ENCODE peak calls at places on chromosomes 5 and 9, in six cellular contexts. U, P, E, I, C and T are unnamed samples.

GRCh38 chr5:151615431-151615830 is 24.3 kb upstream of the FAT2 start:
- DNase-seq in P (no peak), E (no peak), C (no peak), U (no peak), I (no peak), T (no peak)

GRCh38 chr5:8060235-8061139 is 191.5 kb downstream of the MTRR start:
- DNase-seq in P (no peak), C (no peak), I (no peak), E (no peak), U (no peak), T (no peak)

GRCh38 chr5:147616401-147616800 is 106.5 kb upstream of the DPYSL3 start:
- DNase-seq in P (no peak), U (no peak), I (no peak), E (no peak), C (no peak), T (no peak)

GRCh38 chr5:134026521-134027202 is 21.9 kb upstream of the VDAC1 start:
- DNase-seq in C (peak), E (peak), U (peak), I (no peak), P (peak), T (peak)

GRCh38 chr5:1223278-1223670 is 1.9 kb upstream of the SLC6A18 start:
- DNase-seq in E (no peak), C (no peak), U (no peak), I (no peak), P (no peak), T (no peak)

GRCh38 chr9:4030751-4031150 is 269.1 kb downstream of the GLIS3 start:
- DNase-seq in P (no peak), I (no peak), C (no peak), E (peak), U (no peak), T (no peak)

GRCh38 chr5:142783601-142784291 is 13.6 kb downstream of the ARHGAP26 start:
- DNase-seq in I (peak), U (no peak), C (no peak), P (no peak), E (no peak), T (no peak)

GRCh38 chr5:171801-172331 is 19.4 kb upstream of the LRRC14B start:
- DNase-seq in C (peak), P (no peak), U (no peak), I (no peak), E (no peak), T (peak)

GRCh38 chr9:91207481-91207888 is 154.2 kb downstream of the AUH start:
- DNase-seq in U (no peak), P (no peak), E (peak), C (no peak), I (no peak), T (no peak)

GRCh38 chr5:95631991-95632675 is 12.2 kb downstream of the GPR150 start:
- DNase-seq in I (no peak), P (no peak), U (no peak), E (peak), C (no peak), T (no peak)

GRCh38 chr9:96844040-96844439 is 10.3 kb downstream of the ZNF782 start:
- DNase-seq in P (no peak), E (no peak), I (no peak), U (no peak), C (no peak), T (no peak)

GRCh38 chr5:1815881-1816292 is 14.7 kb downstream of the NDUFS6 start:
- DNase-seq in P (no peak), U (no peak), I (no peak), C (no peak), E (no peak), T (no peak)

GRCh38 chr5:126499742-126500396 is 76.7 kb downstream of the GRAMD2B start:
- DNase-seq in P (peak), C (peak), I (no peak), E (peak), U (peak), T (no peak)

GRCh38 chr5:64632251-64632650 is 58.1 kb upstream of the SHISAL2B start:
- DNase-seq in C (no peak), U (no peak), P (no peak), E (no peak), I (no peak), T (no peak)

GRCh38 chr9:34547960-34548603 is 25.3 kb upstream of the ENHO start:
- DNase-seq in P (no peak), E (peak), C (peak), U (peak), I (no peak), T (no peak)

GRCh38 chr5:81232449-81233079 is 558 bp upstream of the CKMT2 start:
- DNase-seq in C (peak), U (no peak), P (no peak), I (no peak), E (peak), T (no peak)

GRCh38 chr5:42718591-42718990 is 38.0 kb upstream of the CCDC152 start:
- DNase-seq in I (peak), U (no peak), E (no peak), C (no peak), P (peak), T (no peak)

GRCh38 chr5:88956416-88956815 is 73.4 kb upstream of the MEF2C start:
- DNase-seq in P (no peak), E (no peak), I (no peak), C (no peak), U (no peak), T (no peak)

GRCh38 chr5:138109463-138110265 is 25.8 kb downstream of the WNT8A start:
- DNase-seq in U (peak), C (no peak), P (no peak), E (no peak), I (no peak), T (no peak)

GRCh38 chr5:135147294-135148090 is 113.5 kb upstream of the PITX1 start:
- DNase-seq in I (no peak), P (no peak), U (no peak), C (no peak), E (no peak), T (no peak)

GRCh38 chr5:147098233-147098790 is 136.5 kb upstream of the STK32A start:
- DNase-seq in P (no peak), I (no peak), U (no peak), C (peak), E (peak), T (no peak)

GRCh38 chr5:95843733-95844223 is 21.3 kb upstream of the GLRX start:
- DNase-seq in C (no peak), P (no peak), I (no peak), E (no peak), U (no peak), T (no peak)

GRCh38 chr9:129481824-129482511 is 138.9 kb downstream of the C9orf50 start:
- DNase-seq in E (no peak), I (no peak), U (peak), C (no peak), P (no peak), T (no peak)

GRCh38 chr5:123754903-123755302 is 242.9 kb downstream of the CSNK1G3 start:
- DNase-seq in I (no peak), P (no peak), C (no peak), E (no peak), U (no peak), T (no peak)

GRCh38 chr5:139335811-139336210 is 5.8 kb upstream of the PAIP2 start:
- DNase-seq in C (no peak), P (no peak), I (no peak), E (peak), U (no peak), T (no peak)

DNA sequence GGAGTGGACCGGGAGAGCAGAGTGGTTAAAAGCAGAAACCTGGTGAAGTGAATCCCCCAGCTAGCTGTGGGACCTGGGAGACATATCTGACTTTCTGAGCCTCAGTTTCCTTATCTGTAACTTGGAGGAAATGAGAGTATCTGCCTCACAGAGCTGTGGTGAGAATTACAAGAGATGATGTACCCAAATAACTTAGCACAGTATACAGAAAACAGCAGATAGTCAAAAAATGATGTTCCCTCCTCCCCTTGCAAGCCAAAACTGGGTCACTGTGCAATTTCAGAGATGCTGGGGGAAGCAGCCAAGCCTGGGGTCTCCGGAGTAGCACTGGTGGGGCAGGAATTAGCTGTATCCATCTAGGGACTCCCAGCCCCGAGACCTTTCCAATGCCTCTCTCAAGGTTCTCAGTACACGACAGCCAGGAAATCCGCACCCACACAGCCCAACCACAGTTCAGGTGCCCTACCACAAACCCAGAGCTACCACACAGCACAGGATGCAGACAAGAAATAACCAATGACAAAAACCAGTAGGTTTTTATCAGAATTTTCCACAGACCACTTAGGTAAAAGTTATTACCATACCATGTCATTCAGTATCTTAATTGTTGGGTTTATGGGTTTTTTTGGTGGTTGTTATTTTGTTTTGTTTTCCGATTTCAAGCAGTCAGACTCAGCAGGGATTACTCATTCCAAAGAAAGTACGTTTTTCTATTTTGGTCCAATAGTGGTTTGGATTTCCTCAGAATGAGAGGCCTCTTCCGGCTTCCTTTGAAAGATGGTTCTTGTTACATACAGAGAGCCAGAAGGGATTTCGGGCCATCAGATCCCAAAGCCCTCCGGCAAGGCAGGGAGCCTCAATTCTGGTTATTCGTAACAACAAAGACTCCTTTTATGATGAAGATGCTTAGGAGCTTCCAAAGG is 4.9 kb upstream of the HRH2 start:
- DNase-seq in I (no peak), E (no peak), P (no peak), C (no peak), U (no peak), T (no peak)
- TF ChIP-seq TAF1 in I (no peak), E (no peak), P (no peak), C (no peak), U (no peak), T (no peak)

GRCh38 chr9:71620806-71621205 is 147.5 kb downstream of the CEMIP2 start:
- DNase-seq in C (no peak), P (no peak), U (no peak), E (no peak), I (no peak), T (no peak)
- TF ChIP-seq POLR2A in C (no peak), P (no peak), U (no peak), E (no peak), I (no peak), T (no peak)

DNA sequence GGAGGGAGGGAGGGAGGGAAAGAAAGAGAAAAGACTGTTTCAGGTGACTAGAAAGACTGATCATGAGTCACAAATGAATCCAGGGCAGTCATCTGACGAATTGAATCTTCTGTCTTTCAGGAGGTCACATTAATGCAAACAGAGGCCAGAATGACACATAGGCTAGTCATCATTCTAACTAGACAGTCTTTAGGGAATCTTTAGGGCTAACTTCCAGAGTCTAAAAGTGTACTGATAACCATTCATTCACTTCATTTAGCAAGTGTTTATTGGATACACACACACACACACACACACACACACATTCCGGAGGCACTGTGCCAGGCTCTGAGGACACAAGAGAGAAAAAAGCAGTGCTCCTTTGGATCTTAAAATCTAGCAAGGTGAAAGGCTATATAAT is 156.7 kb downstream of the EBF1 start:
- DNase-seq in U (no peak), P (no peak), E (peak), I (no peak), C (no peak), T (no peak)
- TF ChIP-seq POLR2AphosphoS5 in U (no peak), P (no peak), E (no peak), I (no peak), C (no peak), T (no peak)

DNA sequence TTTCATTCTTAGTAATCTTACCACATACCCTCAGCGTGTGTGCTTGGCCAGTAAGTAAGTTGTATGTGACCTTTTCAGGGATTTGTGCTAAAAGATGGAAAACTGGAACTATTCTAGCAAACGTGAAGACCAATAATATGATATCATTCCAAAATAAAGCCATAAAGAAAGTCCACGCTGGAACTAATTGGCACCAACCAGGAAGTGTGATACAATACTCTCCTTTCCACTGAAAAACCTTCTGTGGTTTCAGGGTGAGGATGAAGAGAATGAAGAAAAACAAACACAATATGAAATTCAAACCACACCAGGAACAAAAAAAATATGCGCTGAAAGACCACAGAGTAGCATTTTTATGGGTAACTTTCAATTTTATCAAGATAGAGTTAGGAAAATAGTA is 105.8 kb downstream of the EFNA5 start:
- DNase-seq in P (no peak), C (no peak), I (no peak), U (no peak), E (no peak), T (no peak)
- TF ChIP-seq TAF1 in P (no peak), C (no peak), I (no peak), U (no peak), E (no peak), T (no peak)

DNA sequence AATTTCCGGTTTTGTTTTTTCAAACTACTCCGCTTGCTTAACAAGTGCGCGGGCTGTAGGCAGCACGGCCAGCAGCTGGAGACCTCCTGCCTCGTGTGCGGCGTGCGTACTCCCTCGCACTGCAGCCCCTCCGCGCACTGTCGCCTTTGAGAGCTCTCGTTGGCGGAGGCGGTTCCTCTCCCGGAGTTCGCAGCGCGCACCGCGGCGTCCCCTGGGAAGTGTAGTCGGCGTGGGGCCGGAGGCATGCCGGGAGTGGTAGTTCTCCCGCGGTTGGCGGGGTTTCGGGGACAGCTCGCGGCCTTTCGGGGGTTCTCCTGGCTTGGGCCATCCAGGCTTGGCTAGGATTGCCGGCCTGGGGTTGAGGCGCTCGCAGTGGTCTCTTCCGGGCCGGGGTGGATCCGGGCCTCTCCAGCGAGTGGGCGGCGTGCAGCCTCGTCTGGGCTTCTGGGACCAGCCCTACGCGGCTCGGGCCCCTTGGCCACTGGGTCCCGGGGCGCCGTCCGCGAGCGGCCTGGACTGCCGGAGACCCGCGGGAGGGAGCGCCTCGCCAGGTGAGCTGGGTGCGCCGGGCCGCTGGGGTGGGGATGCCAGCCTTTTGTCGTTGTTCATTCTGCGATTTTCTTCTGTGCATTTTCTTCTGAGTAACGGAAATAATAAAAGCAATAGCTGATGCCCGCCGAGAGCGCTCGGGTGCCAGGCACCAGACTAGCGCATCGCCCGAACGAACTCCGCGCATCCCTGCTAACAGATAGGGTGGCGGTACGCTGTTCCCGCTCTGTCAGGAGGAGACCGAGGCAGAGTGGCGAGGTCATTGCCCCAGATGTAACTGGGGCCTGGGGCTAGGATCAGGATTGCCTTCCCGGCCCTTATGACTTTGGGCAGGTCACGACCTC is at the start of gene ZNF354C:
- DNase-seq in P (no peak), E (no peak), C (peak), U (no peak), I (no peak), T (no peak)
- TF ChIP-seq POLR2A in P (no peak), E (no peak), C (no peak), U (no peak), I (no peak), T (no peak)

GRCh38 chr9:8521112-8521511 is 721.5 kb upstream of the DMAC1 start:
- DNase-seq in C (no peak), P (no peak), U (no peak), E (no peak), I (no peak), T (no peak)
- TF ChIP-seq POLR2AphosphoS5 in C (no peak), P (no peak), U (no peak), E (no peak), I (no peak), T (no peak)

GRCh38 chr9:131276107-131276888 is at the start of gene FAM78A:
- DNase-seq in E (no peak), I (no peak), U (no peak), P (no peak), C (no peak), T (no peak)

GRCh38 chr9:131273146-131273545 is 3.2 kb downstream of the FAM78A start:
- DNase-seq in P (no peak), U (peak), E (no peak), C (no peak), I (no peak), T (no peak)

GRCh38 chr9:131275332-131276106 is 791 bp downstream of the FAM78A start:
- DNase-seq in C (no peak), E (peak), P (no peak), U (peak), I (no peak), T (no peak)

GRCh38 chr9:131273791-131274673 is 2.3 kb downstream of the FAM78A start:
- DNase-seq in E (no peak), P (no peak), U (peak), C (no peak), I (no peak), T (no peak)

DNA sequence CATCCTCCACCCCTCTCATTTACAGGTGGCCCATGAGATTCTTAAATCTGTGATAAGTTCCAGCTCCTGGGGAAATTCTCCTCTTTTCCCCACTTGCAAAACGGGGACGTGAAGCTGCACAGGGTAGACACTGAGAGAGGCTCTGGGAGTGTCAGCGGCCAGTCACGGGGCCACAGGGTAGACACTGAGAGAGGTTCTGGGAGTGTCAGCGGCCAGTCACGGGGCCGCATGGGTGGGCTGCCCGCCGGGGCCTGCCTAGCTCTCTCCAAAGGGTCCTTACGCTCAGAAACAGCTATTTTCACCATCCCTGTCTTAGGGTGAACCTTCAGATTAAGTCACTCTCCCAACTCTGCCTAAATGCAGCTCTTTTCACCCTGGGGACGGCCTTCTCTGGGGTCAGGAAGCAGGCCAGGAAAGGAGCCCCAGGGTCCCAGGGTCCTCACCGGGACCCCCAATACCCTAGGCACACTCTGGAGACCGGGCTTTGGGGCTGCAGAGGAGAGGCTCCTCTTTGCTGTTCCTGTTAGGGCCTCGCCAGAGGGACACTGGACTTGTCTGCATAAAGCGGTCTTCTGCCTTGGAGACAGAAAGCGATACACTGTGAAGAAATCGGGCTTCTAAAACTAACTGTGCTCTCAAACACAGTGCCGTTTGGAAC is 1.5 kb downstream of the FAM78A start:
- DNase-seq in P (no peak), I (no peak), E (no peak), U (peak), C (no peak), T (no peak)
- TF ChIP-seq TAF1 in P (no peak), I (peak), E (no peak), U (no peak), C (no peak), T (no peak)

GRCh38 chr5:140673187-140673976 is at the start of gene DND1:
- DNase-seq in I (no peak), C (peak), P (no peak), E (no peak), U (peak), T (no peak)

GRCh38 chr5:140674629-140675028 is 1.3 kb upstream of the DND1 start:
- DNase-seq in E (no peak), C (no peak), P (no peak), U (no peak), I (no peak), T (no peak)

GRCh38 chr5:140674211-140674610 is 835 bp upstream of the DND1 start:
- DNase-seq in C (no peak), P (no peak), I (no peak), U (no peak), E (no peak), T (no peak)

GRCh38 chr5:140677947-140678346 is 4.6 kb upstream of the DND1 start:
- DNase-seq in C (no peak), E (no peak), P (no peak), U (no peak), I (no peak), T (no peak)

DNA sequence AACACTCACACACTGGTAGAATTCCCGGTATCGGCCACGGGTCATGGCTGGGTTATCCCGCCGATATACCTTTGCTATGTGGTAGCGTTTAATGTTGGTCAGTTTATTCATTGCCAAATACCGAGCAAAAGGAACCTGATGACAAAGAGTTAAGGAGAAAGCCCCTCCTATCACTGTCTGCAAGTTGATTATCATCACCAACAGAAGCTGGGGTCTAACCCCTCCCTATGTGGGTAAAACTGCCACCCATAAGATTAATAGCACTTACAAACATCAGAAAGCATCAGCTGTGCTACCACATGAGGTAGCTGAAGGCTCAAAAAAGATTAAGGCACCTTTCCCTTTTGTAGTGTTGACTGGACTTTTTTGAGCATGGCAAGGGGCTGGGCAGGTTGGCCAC is 5.6 kb upstream of the DND1 start:
- DNase-seq in U (no peak), C (no peak), I (no peak), P (no peak), E (no peak), T (no peak)
- TF ChIP-seq POLR2A in U (no peak), C (no peak), I (no peak), P (no peak), E (no peak), T (no peak)